ENCODE peak calls at places on chromosomes 12 and 14, in eight cellular contexts. D is aorta, H is RWPE2, W is tibial artery, U is HFF-Myc, Q is IMR-90, R is fibroblast of the aortic adventitia, L is pancreas. C is an unnamed sample.
A peak's percentile ranks its signal among the peaks of the same experiment; 100 is the strongest.

GRCh38 chr14:52259452-52259851 is 8.0 kb upstream of the PTGDR start:
- DNase-seq in W (no peak), D (no peak), L (no peak), U (no peak), Q (no peak), H (no peak), R (no peak), C (no peak)

GRCh38 chr14:91714805-91715204 is 17.1 kb downstream of the CATSPERB start:
- DNase-seq in D (no peak), Q (no peak), L (no peak), W (no peak), U (no peak), H (no peak), R (no peak), C (no peak)

GRCh38 chr12:55717397-55718007 is 1.7 kb downstream of the BLOC1S1 start:
- DNase-seq in H (no peak), D (peak; percentile 36), Q (peak; percentile 86), R (no peak), L (no peak), W (no peak), U (no peak), C (no peak)

GRCh38 chr12:93443576-93443975 is 1.8 kb upstream of the UBE2N start:
- DNase-seq in D (no peak), L (no peak), R (no peak), Q (no peak), W (no peak), U (no peak), H (no peak), C (no peak)

GRCh38 chr12:31118347-31118830 is 44.7 kb downstream of the DDX11 start:
- DNase-seq in L (no peak), R (no peak), Q (no peak), D (no peak), W (no peak), U (no peak), H (no peak), C (no peak)

GRCh38 chr14:103543140-103543539 is 14.1 kb downstream of the TRMT61A start:
- DNase-seq in L (no peak), U (no peak), H (no peak), D (peak; percentile 50), R (no peak), Q (no peak), W (no peak), C (no peak)

GRCh38 chr12:92431146-92431545 is 271.6 kb upstream of the PLEKHG7 start:
- DNase-seq in U (no peak), R (no peak), Q (no peak), H (no peak), W (no peak), D (peak; percentile 57), L (no peak), C (no peak)

GRCh38 chr12:51863921-51864700 is 15.6 kb upstream of the FIGNL2 start:
- DNase-seq in L (no peak), Q (no peak), D (peak; percentile 46), W (no peak), R (no peak), H (no peak), U (no peak), C (no peak)

GRCh38 chr12:14554281-14555008 is 13.2 kb downstream of the PLBD1 start:
- DNase-seq in H (no peak), R (peak; percentile 2), W (peak; percentile 81), D (peak; percentile 91), Q (no peak), L (peak; percentile 71), U (no peak), C (no peak)

GRCh38 chr12:118345355-118345754 is 27.4 kb downstream of the TAOK3 start:
- DNase-seq in R (no peak), L (no peak), U (no peak), W (no peak), Q (no peak), H (no peak), D (no peak), C (no peak)

GRCh38 chr14:87813211-87813610 is 179.8 kb downstream of the GALC start:
- DNase-seq in H (no peak), U (no peak), W (no peak), D (no peak), L (no peak), Q (no peak), R (no peak), C (no peak)

GRCh38 chr12:132137483-132138125 is 6.5 kb downstream of the DDX51 start:
- DNase-seq in U (no peak), R (no peak), L (no peak), Q (no peak), W (no peak), D (no peak), H (no peak), C (no peak)

GRCh38 chr14:85921241-85921640 is 391.3 kb downstream of the FLRT2 start:
- DNase-seq in W (no peak), R (no peak), H (no peak), L (no peak), Q (no peak), U (no peak), D (no peak), C (no peak)

GRCh38 chr12:121522962-121523361 is 57.9 kb downstream of the KDM2B start:
- DNase-seq in D (no peak), W (no peak), H (no peak), Q (no peak), L (no peak), U (no peak), R (no peak), C (peak; percentile 64)

GRCh38 chr14:102272392-102272791 is 32.6 kb downstream of the MOK start:
- DNase-seq in H (no peak), W (no peak), U (no peak), L (no peak), R (peak; percentile 57), Q (peak; percentile 82), D (no peak), C (no peak)

GRCh38 chr12:75724913-75725312 is 213.5 kb upstream of the KRR1 start:
- DNase-seq in Q (peak; percentile 92), H (no peak), L (no peak), W (no peak), D (no peak), R (peak; percentile 97), U (peak; percentile 96), C (no peak)

GRCh38 chr14:23076785-23077408 is 18.0 kb downstream of the ACIN1 start:
- DNase-seq in L (no peak), U (no peak), H (no peak), R (peak; percentile 63), Q (peak; percentile 47), W (no peak), D (no peak), C (no peak)

GRCh38 chr14:103712633-103713247 is 2.5 kb downstream of the XRCC3 start:
- DNase-seq in U (no peak), Q (no peak), H (no peak), R (no peak), L (no peak), W (no peak), D (no peak), C (no peak)

GRCh38 chr14:44898547-44898946 is 63.2 kb downstream of the KLHL28 start:
- DNase-seq in L (no peak), D (no peak), U (no peak), R (peak; percentile 52), Q (peak; percentile 61), W (no peak), H (no peak), C (no peak)
- H3K4me3 ChIP-seq in L (peak overlapping the region; percentile 86), D (peak overlapping the region; percentile 69), U (peak overlapping the region; percentile 60), R (peak overlapping the region; percentile 90), Q (peak overlapping the region; percentile 96), W (peak overlapping the region; percentile 77), H (peak overlapping the region; percentile 91), C (no peak overlapping the region)

DNA sequence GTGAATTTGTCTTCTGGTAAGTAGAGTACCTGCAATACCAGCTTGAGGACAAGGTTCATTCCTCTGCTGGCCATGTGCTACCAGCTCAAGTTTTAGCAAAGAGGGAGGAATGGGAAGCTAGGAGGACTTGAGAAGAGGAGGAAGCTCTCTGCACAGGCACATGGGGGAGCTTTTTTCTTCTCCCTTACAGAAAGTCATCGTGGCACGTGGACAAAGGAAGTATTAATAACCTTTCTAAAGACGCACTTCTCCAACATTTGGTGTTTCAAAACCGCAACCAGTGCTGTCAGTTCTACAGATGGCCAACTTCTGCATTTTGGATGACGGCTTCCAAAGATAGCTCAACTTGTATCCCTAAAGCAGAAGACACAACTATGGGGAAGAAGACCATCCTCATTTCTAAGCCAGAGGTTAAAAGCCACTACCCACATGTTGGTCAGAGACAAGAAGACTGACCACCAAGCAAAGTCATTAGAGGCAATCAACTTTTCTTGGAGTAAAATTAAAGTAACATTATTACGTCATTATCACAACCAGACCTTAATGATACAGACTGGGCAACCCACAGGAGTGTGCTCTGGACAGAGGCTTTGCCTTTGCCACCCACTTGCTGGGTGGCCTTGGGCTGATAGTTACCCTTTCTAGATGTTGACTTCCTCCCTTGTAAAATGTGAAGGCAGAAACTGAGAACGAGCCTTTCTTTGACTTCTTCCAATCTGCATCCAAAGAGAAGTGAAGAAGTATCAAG is 12.3 kb upstream of the TMED10 start:
- DNase-seq in U (no peak), L (no peak), D (peak; percentile 56), H (no peak), R (no peak), W (no peak), Q (no peak), C (peak; percentile 71)
- H3K4me3 ChIP-seq in U (no peak overlapping the region), L (no peak overlapping the region), D (no peak overlapping the region), H (no peak overlapping the region), R (no peak overlapping the region), W (no peak overlapping the region), Q (no peak overlapping the region), C (no peak overlapping the region)

GRCh38 chr14:44960146-44960545 is 1.6 kb downstream of the KLHL28 start:
- DNase-seq in Q (no peak), R (peak; percentile 22), D (no peak), H (no peak), U (no peak), W (no peak), L (no peak), C (no peak)

GRCh38 chr14:44961151-44961729 is 507 bp downstream of the KLHL28 start:
- DNase-seq in Q (peak; percentile 61), U (no peak), L (peak; percentile 30), R (peak; percentile 66), D (peak; percentile 77), H (no peak), W (peak; percentile 71), C (no peak)

GRCh38 chr14:44960646-44961045 is 1.1 kb downstream of the KLHL28 start:
- DNase-seq in D (no peak), H (no peak), W (no peak), L (no peak), R (peak; percentile 23), Q (no peak), U (no peak), C (no peak)

GRCh38 chr14:44961730-44962572 is at the start of the genes KLHL28 and TOGARAM1:
- DNase-seq in D (peak; percentile 98), H (peak; percentile 99), U (peak; percentile 100), Q (peak; percentile 100), W (peak; percentile 99), R (peak; percentile 100), L (peak; percentile 98), C (peak; percentile 100)

GRCh38 chr14:44959538-44959937 is 2.2 kb downstream of the KLHL28 start:
- DNase-seq in L (no peak), W (no peak), H (no peak), Q (no peak), U (no peak), D (no peak), R (no peak), C (no peak)
- H3K4me3 ChIP-seq in L (no peak overlapping the region), W (no peak overlapping the region), H (no peak overlapping the region), Q (no peak overlapping the region), U (peak overlapping the region; percentile 80), D (no peak overlapping the region), R (peak overlapping the region; percentile 75), C (no peak overlapping the region)

DNA sequence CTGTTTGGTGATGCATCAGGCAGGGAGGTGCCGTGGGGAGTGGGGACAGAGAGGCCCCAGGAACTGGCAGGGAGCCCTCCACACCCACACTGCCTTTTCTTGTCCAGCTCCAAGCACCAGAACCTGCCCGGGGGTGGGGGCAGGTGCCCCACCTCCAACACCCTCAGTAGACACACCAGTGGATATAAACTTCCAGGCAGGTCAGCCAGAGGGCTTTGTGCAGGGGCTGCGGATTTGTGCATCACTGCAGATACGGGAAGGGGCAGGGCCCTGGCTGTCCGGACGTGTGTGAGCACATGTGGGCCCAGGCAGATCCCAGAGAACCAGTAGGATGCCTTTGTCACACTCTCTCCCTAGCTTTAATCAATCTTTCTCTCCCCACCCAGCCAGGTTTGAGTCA is 1.3 kb upstream of the TGM1 start:
- DNase-seq in W (peak; percentile 49), D (no peak), U (no peak), L (no peak), R (peak; percentile 30), Q (no peak), H (no peak), C (no peak)
- H3K4me3 ChIP-seq in W (no peak overlapping the region), D (no peak overlapping the region), U (no peak overlapping the region), L (no peak overlapping the region), R (no peak overlapping the region), Q (no peak overlapping the region), H (no peak overlapping the region), C (no peak overlapping the region)

C was measured in GM12864.